ENCODE peak calls at places on chromosomes 12 and 14, in eight cellular contexts. S is H54; T is activated T-helper 1 cell treated with Interleukin-2 at 50 U/mL for 16 hours; H is hypothalamus; K is NCI-H1930; Q is endothelial cell; J is renal cortical epithelial cell; P is stimulated activated naive CD4-positive, alpha-beta T cell. L is an unnamed sample.

GRCh38 chr14:24241829-24242443 is 487 bp downstream of the TINF2 start:
- DNase-seq in T (peak), S (peak), K (peak), P (peak), H (peak), Q (peak), J (peak), L (peak)

GRCh38 chr14:79631276-79631675 is 580.0 kb downstream of the DIO2 start:
- DNase-seq in T (no peak), S (no peak), H (no peak), K (no peak), J (no peak), Q (no peak), P (no peak), L (no peak)

GRCh38 chr12:104357431-104357952 is 54.0 kb downstream of the EID3 start:
- DNase-seq in J (no peak), P (no peak), Q (no peak), H (no peak), S (no peak), T (no peak), K (no peak), L (peak)

GRCh38 chr14:86601813-86602212 is 1071.9 kb downstream of the FLRT2 start:
- DNase-seq in S (no peak), J (no peak), P (no peak), K (no peak), Q (no peak), T (no peak), H (no peak), L (no peak)

GRCh38 chr12:48788852-48789775 is at the start of gene ADCY6:
- DNase-seq in P (no peak), J (peak), T (no peak), H (peak), S (peak), Q (peak), K (peak), L (peak)

GRCh38 chr12:103928736-103929050 is 1.5 kb upstream of the HSP90B1 start:
- DNase-seq in S (no peak), J (no peak), K (no peak), T (peak), H (no peak), Q (no peak), P (peak), L (no peak)

GRCh38 chr14:30999038-30999773 is 26.2 kb upstream of the AP4S1 start:
- DNase-seq in K (no peak), J (no peak), P (no peak), H (no peak), S (no peak), Q (no peak), T (no peak), L (no peak)

GRCh38 chr12:58529114-58529665 is 391.1 kb downstream of the LRIG3 start:
- DNase-seq in H (no peak), T (no peak), K (no peak), P (no peak), Q (no peak), J (peak), S (no peak), L (peak)

L was measured in cardiac muscle cell.